ENCODE peak calls at places on chromosomes 13 and 19, in seven cellular contexts. U is colonic mucosa, Z is psoas muscle, R is fibroblast of lung, L is A549, X is NB4, G is GM23338. B is an unnamed sample.
A peak's percentile ranks its signal among the peaks of the same experiment; 100 is the strongest.

GRCh38 chr13:113816925-113817859 is 46.7 kb downstream of the GAS6 start:
- DNase-seq in U (peak; percentile 90), R (peak; percentile 81), X (peak; percentile 89), L (peak; percentile 87), G (peak; percentile 87), Z (peak; percentile 87), B (peak; percentile 86)

GRCh38 chr13:112645327-112645914 is 44.4 kb upstream of the ATP11A start:
- DNase-seq in Z (no peak), X (no peak), G (no peak), L (no peak), R (no peak), U (no peak), B (no peak)

GRCh38 chr13:40639226-40639681 is 27.2 kb downstream of the FOXO1 start:
- DNase-seq in U (no peak), G (no peak), X (peak; percentile 52), Z (no peak), R (peak; percentile 53), L (no peak), B (no peak)

GRCh38 chr13:103430368-103430767 is 364.2 kb upstream of the SLC10A2 start:
- DNase-seq in U (no peak), X (no peak), L (no peak), Z (no peak), R (no peak), G (no peak), B (no peak)

GRCh38 chr19:29271911-29272310 is 59.0 kb upstream of the UQCRFS1 start:
- DNase-seq in Z (no peak), X (no peak), L (no peak), G (no peak), R (no peak), U (no peak), B (no peak)

GRCh38 chr13:34012354-34012753 is 194.4 kb downstream of the RFC3 start:
- DNase-seq in Z (no peak), L (no peak), X (no peak), R (no peak), U (no peak), G (no peak), B (no peak)

GRCh38 chr13:44306401-44307192 is 67.0 kb upstream of the SERP2 start:
- DNase-seq in Z (peak; percentile 45), L (peak; percentile 94), X (no peak), R (peak; percentile 98), U (peak; percentile 58), G (peak; percentile 62), B (no peak)

GRCh38 chr13:43058318-43058674 is 34.9 kb downstream of the DNAJC15 start:
- DNase-seq in R (peak; percentile 39), G (no peak), Z (no peak), X (peak; percentile 20), U (peak; percentile 70), L (peak; percentile 82), B (no peak)

GRCh38 chr13:80029170-80029569 is 311.8 kb downstream of the SPRY2 start:
- DNase-seq in R (no peak), Z (no peak), L (no peak), X (no peak), G (no peak), U (peak; percentile 44), B (no peak)

GRCh38 chr19:55305491-55305890 is 19.6 kb downstream of the TMEM150B start:
- DNase-seq in L (peak; percentile 62), Z (peak; percentile 30), X (peak; percentile 57), U (peak; percentile 40), G (peak; percentile 88), R (peak; percentile 26), B (peak; percentile 46)

GRCh38 chr13:111627596-111627995 is 307.2 kb downstream of the TEX29 start:
- DNase-seq in X (no peak), L (no peak), R (no peak), Z (no peak), G (no peak), U (no peak), B (no peak)

GRCh38 chr19:18671303-18672043 is 12.0 kb upstream of the CRTC1 start:
- DNase-seq in X (no peak), Z (no peak), G (no peak), L (no peak), U (no peak), R (peak; percentile 36), B (no peak)
- TF ChIP-seq CTCF in X (no peak), Z (no peak), G (no peak), L (no peak), U (no peak), R (no peak), B (no peak)

DNA sequence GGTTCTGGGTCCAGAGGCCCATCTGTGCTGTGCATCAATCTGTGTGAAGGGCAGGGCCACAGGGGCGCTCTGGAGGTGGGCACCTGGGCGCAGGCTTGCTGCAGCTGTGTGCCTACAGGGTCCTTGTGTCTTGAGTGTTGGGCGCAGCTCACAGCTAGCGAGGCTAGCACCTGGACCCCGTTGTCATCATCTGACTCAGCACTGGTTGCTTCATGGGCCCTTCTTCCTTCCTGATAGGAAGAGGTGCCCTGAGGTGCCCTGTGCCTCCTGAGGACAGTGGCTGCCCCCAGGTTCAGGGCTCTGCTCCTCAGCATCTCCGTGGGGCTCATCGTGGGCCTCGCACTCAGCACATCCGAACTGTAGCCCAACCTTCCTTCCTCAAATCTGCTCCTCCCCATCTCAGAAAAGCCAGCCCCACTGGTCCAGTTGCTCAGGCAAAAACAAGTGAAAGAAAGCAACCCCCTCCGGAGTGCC is 54.8 kb downstream of the GATAD2A start:
- DNase-seq in X (peak; percentile 28), U (no peak), L (no peak), R (no peak), G (no peak), Z (no peak), B (no peak)
- H3K4me3 ChIP-seq in X (no peak overlapping the region), U (no peak overlapping the region), L (no peak overlapping the region), R (no peak overlapping the region), G (peak overlapping the region; percentile 27), Z (peak overlapping the region; percentile 55), B (peak overlapping the region; percentile 42)

GRCh38 chr19:42132030-42132628 is at the start of gene POU2F2:
- DNase-seq in U (peak; percentile 55), Z (peak; percentile 31), R (no peak), G (peak; percentile 60), L (no peak), X (peak; percentile 67), B (peak; percentile 84)

GRCh38 chr19:42135836-42136235 is 3.6 kb upstream of the POU2F2 start:
- DNase-seq in R (no peak), Z (no peak), X (peak; percentile 41), U (no peak), G (no peak), L (no peak), B (no peak)

GRCh38 chr19:42131149-42132029 is 857 bp downstream of the POU2F2 start:
- DNase-seq in L (no peak), X (no peak), R (no peak), G (no peak), U (no peak), Z (no peak), B (peak; percentile 29)

GRCh38 chr19:42132851-42133528 is 744 bp upstream of the POU2F2 start:
- DNase-seq in Z (peak; percentile 68), L (peak; percentile 61), X (peak; percentile 64), U (peak; percentile 69), R (no peak), G (peak; percentile 94), B (peak; percentile 85)

GRCh38 chr19:42134671-42135070 is 2.4 kb upstream of the POU2F2 start:
- DNase-seq in X (no peak), Z (no peak), L (no peak), R (no peak), U (no peak), G (no peak), B (no peak)
- TF ChIP-seq CTCF in X (no peak), Z (no peak), L (no peak), R (no peak), U (no peak), G (no peak), B (no peak)

DNA sequence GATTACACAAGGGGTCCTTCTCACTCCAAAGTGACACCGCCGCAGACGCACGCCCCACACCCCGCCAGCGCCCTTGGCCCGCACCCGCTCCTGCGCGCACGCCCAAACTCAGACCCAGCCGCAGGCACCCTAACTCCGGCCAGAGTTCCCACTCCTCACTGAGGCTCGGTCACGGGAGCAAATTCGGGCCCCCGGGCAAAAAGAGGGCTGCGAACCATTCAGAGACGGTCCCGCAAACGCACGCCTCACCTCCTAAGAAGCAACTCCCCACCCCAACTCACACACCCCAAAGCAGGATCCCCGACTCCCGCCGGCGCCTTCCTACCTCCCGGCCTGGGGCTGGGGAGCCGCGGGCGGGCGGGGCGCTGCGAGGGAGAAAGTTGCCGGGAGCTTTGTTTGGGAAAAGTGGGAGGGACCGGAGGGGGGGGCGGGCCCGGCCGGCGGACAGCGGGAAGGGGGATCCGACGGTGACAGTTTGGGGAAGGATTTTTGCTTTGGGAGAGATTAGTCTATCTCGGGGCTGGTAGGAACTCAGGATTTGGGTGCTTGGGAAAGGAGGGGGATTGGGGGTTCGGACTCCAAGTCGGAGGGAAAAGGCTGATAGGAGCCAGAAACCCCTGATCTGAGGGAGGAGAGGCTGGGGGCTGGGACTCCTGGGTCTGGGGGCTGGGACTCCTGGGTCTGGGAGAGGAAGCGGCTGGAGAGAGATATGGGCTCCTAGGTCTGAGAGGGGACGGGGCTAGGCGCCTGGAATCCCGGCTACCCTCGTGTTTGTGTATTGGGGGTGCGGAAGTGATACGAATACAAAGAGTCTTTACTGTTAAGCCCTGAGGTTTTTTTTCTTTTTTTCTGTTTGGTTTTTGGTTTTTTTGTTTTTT is at the start of gene TEAD2:
- DNase-seq in Z (peak; percentile 77), X (no peak), R (peak; percentile 47), U (peak; percentile 86), G (peak; percentile 89), L (peak; percentile 55), B (no peak)
- H3K4me3 ChIP-seq in Z (peak within 1 kb of the TSS; percentile 83), X (no peak within 1 kb of the TSS), R (peak within 1 kb of the TSS; percentile 85), U (peak within 1 kb of the TSS; percentile 62), G (peak within 1 kb of the TSS; percentile 99), L (peak within 1 kb of the TSS; percentile 88), B (no peak within 1 kb of the TSS)

DNA sequence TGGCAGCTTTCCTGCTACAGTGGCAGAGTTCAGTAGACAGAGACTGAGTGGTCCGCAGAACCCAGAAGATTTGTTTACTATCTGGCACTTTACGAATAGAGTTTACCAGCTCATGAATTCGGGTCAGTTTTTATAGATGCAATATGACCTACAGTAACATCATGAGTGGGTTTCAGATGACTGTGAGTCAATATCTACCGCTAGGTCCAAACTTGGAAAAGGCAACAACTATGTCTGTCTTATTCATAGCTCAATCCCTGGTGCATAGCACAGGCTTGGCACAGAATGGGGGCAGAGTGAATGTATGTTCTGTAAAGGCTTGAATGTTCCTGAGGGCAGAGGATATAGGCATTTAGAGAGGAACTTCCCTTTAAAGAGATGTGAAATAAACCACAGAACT is 65.2 kb downstream of the RAP2A start:
- DNase-seq in G (no peak), Z (no peak), U (no peak), X (peak; percentile 11), R (no peak), L (no peak), B (no peak)
- TF ChIP-seq CTCF in G (no peak), Z (no peak), U (no peak), X (no peak), R (no peak), L (no peak), B (no peak)